ENCODE peak calls at places on chromosomes 5 and 9, in six cellular contexts. Z is GM12891, H is H1, Q is GM12878, C is HepG2, N is K562. Y is an unnamed sample.

GRCh38 chr5:68928617-68929302 is 165.1 kb upstream of the SLC30A5 start:
- DNase-seq in Z (no peak), H (no peak), Q (no peak), C (no peak), N (no peak), Y (no peak)

GRCh38 chr9:116716441-116716840 is 29.3 kb downstream of the TRIM32 start:
- DNase-seq in Z (no peak), H (no peak), Q (no peak), C (no peak), N (no peak), Y (no peak)

GRCh38 chr5:126864042-126864688 is 87.2 kb downstream of the LMNB1 start:
- DNase-seq in Z (no peak), H (no peak), Q (no peak), C (no peak), N (peak), Y (no peak)

GRCh38 chr5:171494452-171495121 is 75.1 kb downstream of the FGF18 start:
- DNase-seq in Z (no peak), H (peak), Q (no peak), C (peak), N (peak), Y (no peak)

GRCh38 chr5:107523019-107523680 is 147.6 kb downstream of the EFNA5 start:
- DNase-seq in Z (no peak), H (no peak), Q (no peak), C (no peak), N (no peak), Y (no peak)

GRCh38 chr9:126661521-126662251 is 48.0 kb downstream of the LMX1B start:
- DNase-seq in Z (no peak), H (peak), Q (no peak), C (peak), N (no peak), Y (no peak)

GRCh38 chr5:60333103-60333502 is 366.9 kb downstream of the DEPDC1B start:
- DNase-seq in Z (no peak), H (no peak), Q (no peak), C (no peak), N (no peak), Y (no peak)

GRCh38 chr5:65811895-65812294 is 89.9 kb downstream of the NLN start:
- DNase-seq in Z (no peak), H (no peak), Q (no peak), C (no peak), N (no peak), Y (no peak)

GRCh38 chr9:80028501-80028900 is 456.7 kb downstream of the TLE4 start:
- DNase-seq in Z (no peak), H (no peak), Q (no peak), C (no peak), N (no peak), Y (no peak)

GRCh38 chr5:53480474-53481353 is at the start of gene FST:
- DNase-seq in Z (no peak), H (no peak), Q (no peak), C (no peak), N (peak), Y (no peak)

GRCh38 chr5:81755320-81755719 is 4.4 kb upstream of the SSBP2 start:
- DNase-seq in Z (no peak), H (no peak), Q (no peak), C (peak), N (no peak), Y (no peak)

GRCh38 chr9:119298076-119298853 is 71.0 kb downstream of the BRINP1 start:
- DNase-seq in Z (no peak), H (peak), Q (no peak), C (no peak), N (no peak), Y (no peak)

GRCh38 chr9:136644343-136644592 is 18.4 kb upstream of the EGFL7 start:
- DNase-seq in Z (no peak), H (no peak), Q (no peak), C (no peak), N (no peak), Y (no peak)

GRCh38 chr9:26326473-26327044 is 566.0 kb downstream of the CAAP1 start:
- DNase-seq in Z (peak), H (peak), Q (peak), C (peak), N (no peak), Y (no peak)

GRCh38 chr5:1110930-1111726 is 735 bp downstream of the SLC12A7 start:
- DNase-seq in Z (no peak), H (no peak), Q (no peak), C (no peak), N (peak), Y (peak)

GRCh38 chr5:1112596-1113331 is 901 bp upstream of the SLC12A7 start:
- DNase-seq in Z (no peak), H (no peak), Q (no peak), C (peak), N (no peak), Y (no peak)

GRCh38 chr5:1113332-1113690 is 1.4 kb upstream of the SLC12A7 start:
- DNase-seq in Z (no peak), H (no peak), Q (no peak), C (no peak), N (no peak), Y (no peak)

GRCh38 chr5:1110260-1110929 is 1.5 kb downstream of the SLC12A7 start:
- DNase-seq in Z (no peak), H (no peak), Q (no peak), C (no peak), N (no peak), Y (no peak)

GRCh38 chr5:1111727-1112289 is at the start of gene SLC12A7:
- DNase-seq in Z (peak), H (no peak), Q (no peak), C (no peak), N (peak), Y (peak)
- TF ChIP-seq POLR2AphosphoS5 in Z (no peak), H (peak), Q (no peak), C (peak), N (no peak), Y (no peak)

DNA sequence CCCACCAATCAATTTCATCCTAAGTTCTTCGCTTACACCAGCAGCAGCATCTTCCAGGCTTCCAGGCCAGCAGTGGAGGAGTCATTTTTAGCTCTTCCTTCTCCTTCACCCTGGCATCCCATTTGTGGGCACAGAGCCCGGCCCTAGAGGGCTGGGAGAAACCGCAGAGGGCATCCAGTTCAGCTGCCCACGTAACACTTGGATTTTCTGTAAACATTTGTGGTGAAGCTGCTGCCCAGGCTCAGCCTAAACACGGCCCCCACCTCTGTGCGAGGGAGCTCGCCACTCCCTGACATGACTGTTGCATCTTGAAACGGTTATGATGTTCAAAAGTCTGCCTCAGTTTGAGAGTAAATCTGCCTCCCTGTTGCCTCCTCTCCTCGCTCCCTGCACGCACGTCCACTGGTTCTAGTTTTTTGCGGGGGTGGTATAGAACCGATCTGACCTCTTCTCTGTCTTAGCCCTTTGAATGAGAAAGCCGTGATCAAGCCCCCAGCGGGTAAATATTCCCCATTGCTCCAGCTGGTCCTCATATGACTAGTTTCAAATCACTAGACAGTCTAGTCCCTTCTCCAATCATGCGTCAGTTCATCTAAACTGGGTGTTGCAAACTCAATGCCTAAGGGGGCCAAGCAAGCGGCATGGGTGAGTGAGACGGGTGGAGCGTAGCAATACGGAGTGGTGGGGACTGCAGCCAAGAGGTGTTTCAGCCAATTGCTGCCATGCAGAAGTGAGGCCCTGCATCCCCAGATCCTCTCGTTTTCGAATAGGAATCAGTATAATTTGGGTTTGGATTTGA is 34.9 kb upstream of the N4BP3 start:
- DNase-seq in Z (no peak), H (no peak), Q (no peak), C (no peak), N (no peak), Y (no peak)
- TF ChIP-seq TAF1 in Z (no peak), H (no peak), Q (no peak), C (no peak), N (no peak), Y (no peak)

GRCh38 chr9:35518212-35518917 is 28.5 kb downstream of the RUSC2 start:
- DNase-seq in Z (no peak), H (no peak), Q (no peak), C (peak), N (no peak), Y (no peak)
- TF ChIP-seq POLR2A in Z (no peak), H (no peak), Q (no peak), C (peak), N (no peak), Y (no peak)

GRCh38 chr5:13985736-13986418 is 41.4 kb upstream of the DNAH5 start:
- DNase-seq in Z (no peak), H (no peak), Q (no peak), C (peak), N (no peak), Y (no peak)
- TF ChIP-seq POLR2AphosphoS5 in Z (no peak), H (no peak), Q (no peak), C (no peak), N (no peak), Y (no peak)

DNA sequence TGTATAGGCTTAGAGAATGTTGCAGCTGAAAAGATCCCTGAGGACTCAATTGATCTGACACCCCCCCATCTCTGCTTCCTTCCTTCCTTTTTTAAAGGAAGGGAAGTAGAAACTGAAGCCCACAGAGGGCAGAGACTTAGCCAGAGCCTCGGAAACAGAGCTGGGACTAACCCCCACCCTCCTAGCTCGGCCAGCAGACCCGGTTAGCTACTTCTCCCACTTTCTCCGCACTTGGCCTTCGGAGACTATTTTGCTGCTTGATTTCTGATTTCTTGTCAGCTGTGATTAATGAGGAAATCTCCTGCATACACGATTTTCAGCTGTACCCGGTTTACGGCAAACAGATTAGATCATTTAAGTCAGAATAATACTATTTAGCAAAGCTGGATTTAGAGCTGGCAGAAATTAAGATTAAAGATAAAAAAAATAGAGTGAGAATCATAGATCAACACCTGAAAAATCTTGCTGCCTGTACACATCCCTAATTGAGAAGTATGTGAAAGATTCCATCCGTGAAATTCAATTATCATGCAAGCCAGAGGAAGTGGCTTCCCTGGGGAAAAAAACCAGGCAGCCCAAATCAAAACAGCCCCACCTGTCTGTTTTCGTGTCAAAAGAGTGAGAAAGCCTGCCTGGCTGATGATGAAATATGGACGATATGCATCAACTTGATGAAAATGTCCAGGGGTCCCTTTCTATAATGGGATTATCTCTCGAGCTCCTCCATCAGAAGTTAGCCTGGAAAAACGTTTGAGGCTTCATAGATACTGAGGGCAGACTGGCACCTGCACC is 159.5 kb upstream of the SHB start:
- DNase-seq in Z (no peak), H (no peak), Q (no peak), C (no peak), N (no peak), Y (no peak)
- TF ChIP-seq TAF1 in Z (no peak), H (no peak), Q (no peak), C (no peak), N (no peak), Y (no peak)

GRCh38 chr5:179559280-179560252 is 9.2 kb downstream of the RUFY1 start:
- DNase-seq in Z (peak), H (peak), Q (peak), C (peak), N (no peak), Y (peak)
- TF ChIP-seq POLR2A in Z (peak), H (peak), Q (peak), C (peak), N (no peak), Y (peak)

DNA sequence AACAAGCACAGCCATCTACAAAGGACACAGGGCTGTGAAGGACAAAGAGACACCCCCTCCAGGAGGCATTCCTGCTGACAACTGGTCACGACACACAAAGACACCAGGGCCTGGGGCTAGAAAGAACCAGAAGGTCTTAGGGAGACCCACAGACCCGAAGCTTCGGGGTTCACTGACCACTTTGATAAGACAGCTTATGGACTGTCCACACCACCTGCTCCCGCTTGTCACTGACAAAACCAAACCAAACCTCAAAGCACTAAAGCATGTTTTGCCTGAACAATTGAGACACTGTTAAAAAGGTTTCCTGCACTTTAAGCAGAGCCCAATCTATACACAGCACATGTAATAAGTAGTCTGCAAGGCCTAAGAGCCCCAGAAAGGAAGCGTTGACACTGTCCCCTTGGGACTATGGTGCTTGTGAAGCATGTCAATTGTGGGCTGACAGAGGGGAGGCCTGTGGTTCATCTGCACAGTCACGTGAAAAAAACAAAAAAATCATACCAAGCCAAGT is 185.0 kb downstream of the GAPVD1 start:
- DNase-seq in Z (peak), H (no peak), Q (peak), C (no peak), N (no peak), Y (no peak)
- TF ChIP-seq POLR2AphosphoS5 in Z (no peak), H (no peak), Q (no peak), C (no peak), N (no peak), Y (no peak)

DNA sequence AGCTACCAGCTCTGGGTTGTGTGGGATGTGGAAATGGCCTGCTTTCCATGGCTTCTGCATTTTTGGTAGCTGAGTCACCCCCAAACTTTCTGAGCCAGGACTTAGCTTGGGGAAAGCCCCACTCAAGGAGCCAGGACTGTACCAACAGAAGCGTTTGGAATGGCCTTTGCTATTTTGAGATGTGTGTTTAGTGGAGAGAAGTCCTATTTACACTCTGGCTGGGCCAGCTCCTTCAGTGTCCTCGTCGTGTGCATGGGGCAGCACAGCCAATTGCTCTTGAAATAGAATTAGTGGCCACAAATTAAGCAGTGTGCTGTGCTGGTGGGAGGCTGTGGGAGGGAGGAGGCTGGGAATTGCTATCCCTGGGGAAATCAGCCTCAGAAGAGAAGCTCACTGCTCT is 51.6 kb downstream of the ENTREP1 start:
- DNase-seq in Z (no peak), H (no peak), Q (no peak), C (no peak), N (no peak), Y (no peak)
- TF ChIP-seq TAF1 in Z (no peak), H (no peak), Q (no peak), C (no peak), N (no peak), Y (no peak)